ENCODE peak calls at places on chromosomes 5 and 9, in five cellular contexts. U, W, Z, Y and B are unnamed samples.

GRCh38 chr9:114363424-114363823 is 24.4 kb downstream of the AKNA start:
- DNase-seq in U (no peak), Z (no peak), Y (no peak), W (no peak), B (no peak)

GRCh38 chr9:36637491-36638270 is 65.0 kb downstream of the MELK start:
- DNase-seq in Y (no peak), W (peak; percentile 16), U (no peak), Z (no peak), B (peak; percentile 34)

GRCh38 chr5:172096184-172096941 is 89.9 kb upstream of the FBXW11 start:
- DNase-seq in Z (no peak), U (peak; percentile 4), W (no peak), Y (no peak), B (no peak)

GRCh38 chr5:34015120-34015807 is 7.4 kb upstream of the AMACR start:
- DNase-seq in Z (no peak), U (no peak), Y (no peak), W (no peak), B (no peak)

GRCh38 chr5:58458851-58459275 is 1.0 kb downstream of the PLK2 start:
- DNase-seq in U (no peak), W (no peak), Y (no peak), Z (peak; percentile 55), B (no peak)

GRCh38 chr5:150512368-150512747 is 4.4 kb downstream of the NDST1 start:
- DNase-seq in Y (no peak), U (no peak), W (no peak), Z (no peak), B (no peak)

GRCh38 chr9:129380961-129381401 is 202.9 kb upstream of the IER5L start:
- DNase-seq in Y (no peak), U (no peak), Z (no peak), W (no peak), B (no peak)

GRCh38 chr9:130820135-130820738 is 14.8 kb upstream of the ABL1 start:
- DNase-seq in Y (no peak), W (no peak), Z (no peak), U (no peak), B (no peak)

GRCh38 chr5:148922606-148923005 is 96.2 kb downstream of the ADRB2 start:
- DNase-seq in Z (no peak), W (no peak), U (no peak), Y (no peak), B (no peak)

GRCh38 chr5:159507661-159508060 is 177.4 kb upstream of the IL12B start:
- DNase-seq in Y (no peak), Z (no peak), U (no peak), W (no peak), B (no peak)

GRCh38 chr9:90905079-90905478 is 103.5 kb downstream of the SYK start:
- DNase-seq in Y (no peak), U (no peak), Z (no peak), W (no peak), B (no peak)

GRCh38 chr5:57889558-57889957 is 406.9 kb upstream of the ACTBL2 start:
- DNase-seq in Z (peak; percentile 46), U (no peak), W (peak; percentile 15), Y (no peak), B (peak; percentile 36)

GRCh38 chr9:134384811-134385479 is 58.7 kb downstream of the RXRA start:
- DNase-seq in Y (no peak), W (peak; percentile 62), U (no peak), Z (no peak), B (no peak)

GRCh38 chr5:149485655-149486615 is 65.3 kb downstream of the CSNK1A1 start:
- DNase-seq in W (no peak), Y (peak; percentile 74), U (peak; percentile 73), Z (peak; percentile 90), B (no peak)

GRCh38 chr9:88571417-88571816 is 36.4 kb downstream of the NXNL2 start:
- DNase-seq in Z (no peak), U (no peak), Y (no peak), W (no peak), B (no peak)

GRCh38 chr5:126334755-126335154 is 88.5 kb upstream of the GRAMD2B start:
- DNase-seq in W (no peak), Z (no peak), Y (no peak), U (no peak), B (no peak)

GRCh38 chr5:14497276-14497675 is 84.3 kb upstream of the OTULINL start:
- DNase-seq in U (no peak), Z (no peak), W (no peak), Y (no peak), B (peak; percentile 96)

GRCh38 chr9:4494806-4495205 is 4.5 kb downstream of the SLC1A1 start:
- DNase-seq in U (no peak), Z (no peak), W (no peak), Y (no peak), B (no peak)

GRCh38 chr5:132813599-132814440 is 718 bp downstream of the SOWAHA start:
- DNase-seq in Y (no peak), Z (no peak), W (peak; percentile 74), U (no peak), B (peak; percentile 41)

GRCh38 chr5:96669919-96670318 is 7.7 kb downstream of the CAST start:
- DNase-seq in U (no peak), Z (no peak), W (no peak), Y (no peak), B (no peak)
- H3K4me3 ChIP-seq in U (no peak overlapping the region), Z (no peak overlapping the region), W (no peak overlapping the region), Y (no peak overlapping the region), B (no peak overlapping the region)

GRCh38 chr5:176732736-176733585 is 77.4 kb upstream of the UNC5A start:
- DNase-seq in W (no peak), Z (no peak), Y (no peak), U (no peak), B (peak; percentile 29)

GRCh38 chr5:176733586-176734262 is 76.6 kb upstream of the UNC5A start:
- DNase-seq in U (no peak), Y (no peak), W (no peak), Z (no peak), B (no peak)

GRCh38 chr5:176736271-176736965 is 73.9 kb upstream of the UNC5A start:
- DNase-seq in W (peak; percentile 52), Y (no peak), Z (no peak), U (no peak), B (no peak)

GRCh38 chr5:176735383-176736265 is 74.7 kb upstream of the UNC5A start:
- DNase-seq in W (no peak), Z (no peak), U (no peak), Y (no peak), B (no peak)

DNA sequence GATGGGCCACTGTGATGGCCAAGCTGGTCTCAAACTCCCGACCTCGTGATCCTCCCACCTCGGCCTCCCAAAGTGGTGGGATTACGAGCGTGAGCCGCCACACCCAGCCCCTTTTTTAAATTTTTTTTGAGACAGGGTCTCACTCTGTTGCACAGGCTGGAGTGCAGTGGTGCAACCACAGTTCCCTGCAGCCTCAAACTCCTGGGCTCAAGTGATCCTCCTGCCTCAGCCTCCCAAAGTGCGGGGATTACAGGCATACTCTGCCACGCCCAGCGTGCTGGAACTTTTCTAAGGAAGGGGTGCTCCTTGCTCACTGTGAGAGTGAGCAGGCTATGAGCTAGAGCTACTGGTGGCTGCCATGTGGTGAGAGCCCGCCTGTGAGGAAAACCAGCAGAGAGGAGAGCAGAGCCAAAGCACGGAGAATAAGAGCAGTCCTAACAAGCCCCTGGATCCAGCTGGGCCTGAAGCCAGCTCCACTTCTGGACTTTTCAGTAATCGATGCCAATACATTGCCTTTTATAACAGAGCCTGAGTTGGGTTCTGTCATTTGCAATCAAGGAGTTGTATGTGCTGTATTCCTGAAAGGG is 75.5 kb upstream of the UNC5A start:
- DNase-seq in Z (no peak), W (no peak), U (no peak), Y (no peak), B (no peak)
- H3K27me3 ChIP-seq in Z (no peaks in the 10 kb centered on the region), W (no peaks in the 10 kb centered on the region), U (peaks cover 98% of the 10 kb centered on the region), Y (peaks cover 69% of the 10 kb centered on the region), B (no peaks in the 10 kb centered on the region)

DNA sequence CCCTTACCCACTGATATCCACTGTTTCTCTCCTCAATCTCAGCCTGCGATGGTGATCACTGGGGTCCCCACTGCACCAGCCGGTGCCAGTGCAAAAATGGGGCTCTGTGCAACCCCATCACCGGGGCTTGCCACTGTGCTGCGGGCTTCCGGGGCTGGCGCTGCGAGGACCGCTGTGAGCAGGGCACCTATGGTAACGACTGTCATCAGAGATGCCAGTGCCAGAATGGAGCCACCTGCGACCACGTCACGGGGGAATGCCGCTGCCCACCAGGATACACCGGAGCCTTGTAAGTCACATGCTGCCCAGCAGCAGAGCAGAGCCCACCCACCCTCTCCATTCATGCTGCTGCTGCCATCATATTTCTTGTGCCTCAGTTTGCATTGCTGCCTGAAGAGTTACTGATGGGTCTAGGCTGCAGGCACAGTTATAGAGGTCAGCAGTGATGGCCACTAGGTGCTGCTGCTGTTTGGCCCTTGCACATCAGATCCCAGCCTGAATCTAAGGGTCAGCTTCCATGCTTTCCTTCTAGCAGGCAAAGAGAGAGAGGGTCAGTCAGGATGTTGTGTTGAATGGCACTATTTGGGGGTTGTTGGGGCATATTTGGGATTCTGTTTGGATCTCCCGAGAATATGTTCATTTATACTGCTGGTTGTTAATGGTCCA is 106.0 kb downstream of the MEGF10 start:
- DNase-seq in Z (no peak), U (no peak), W (peak; percentile 29), Y (no peak), B (peak; percentile 15)
- TF ChIP-seq CTCF in Z (no peak), U (peak; percentile 20), W (peak; percentile 41), Y (no peak), B (peak; percentile 78)

GRCh38 chr9:122291458-122291857 is 26.8 kb downstream of the MRRF start:
- DNase-seq in Z (no peak), W (no peak), U (no peak), Y (no peak), B (no peak)
- H3K4me3 ChIP-seq in Z (no peak overlapping the region), W (no peak overlapping the region), U (no peak overlapping the region), Y (no peak overlapping the region), B (no peak overlapping the region)

GRCh38 chr5:139904566-139905400 is 109.2 kb downstream of the PSD2 start:
- DNase-seq in W (peak; percentile 69), U (no peak), Y (no peak), Z (no peak), B (peak; percentile 67)

GRCh38 chr5:139903805-139904565 is 108.4 kb downstream of the PSD2 start:
- DNase-seq in U (no peak), W (peak; percentile 84), Y (peak; percentile 43), Z (no peak), B (peak; percentile 62)

GRCh38 chr5:139903450-139903804 is 107.8 kb downstream of the PSD2 start:
- DNase-seq in W (peak; percentile 30), U (no peak), Z (no peak), Y (no peak), B (no peak)

GRCh38 chr5:139906661-139907060 is 111.1 kb downstream of the PSD2 start:
- DNase-seq in Y (no peak), U (no peak), Z (no peak), W (no peak), B (no peak)

DNA sequence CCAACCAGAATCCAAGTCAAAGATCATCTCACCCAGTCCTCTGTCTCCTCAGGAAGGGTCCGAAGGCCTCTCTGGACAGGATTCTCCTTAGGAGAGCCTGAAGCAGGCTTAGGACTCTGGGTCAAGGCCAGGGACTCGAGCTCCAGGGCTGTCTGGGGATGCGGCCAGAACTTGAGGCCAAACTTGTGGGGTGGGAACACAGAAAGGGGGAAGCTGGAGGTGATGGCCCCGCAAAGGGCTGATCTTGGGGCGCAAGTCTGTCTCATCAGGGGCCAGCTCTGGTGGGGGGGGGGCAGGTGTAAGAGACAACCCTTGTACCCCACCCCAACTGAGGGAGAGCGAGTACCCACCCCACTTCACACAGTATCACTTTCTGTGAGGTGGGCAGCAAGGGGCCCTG is 109.8 kb downstream of the PSD2 start:
- DNase-seq in Z (no peak), W (no peak), Y (no peak), U (no peak), B (no peak)
- H3K27me3 ChIP-seq in Z (peaks cover 32% of the 10 kb centered on the region), W (peaks cover 80% of the 10 kb centered on the region), Y (no peaks in the 10 kb centered on the region), U (peaks cover 48% of the 10 kb centered on the region), B (peaks cover 10% of the 10 kb centered on the region)